ENCODE peak calls at places on chromosomes 13 and 19, in six cellular contexts. One of them, this sample, is unnamed.

GRCh38 chr13:39159971-39160370 is 121.7 kb downstream of the NHLRC3 start:
- DNase-seq in brain microvascular endothelial cell: no peak
- DNase-seq in Panc1: no peak
- DNase-seq in cardiac fibroblast: no peak
- DNase-seq in cardiac muscle cell: no peak
- DNase-seq in fibroblast of lung: no peak
- DNase-seq in this sample: no peak

GRCh38 chr13:75417647-75418046 is 64.3 kb downstream of the TBC1D4 start:
- DNase-seq in brain microvascular endothelial cell: no peak
- DNase-seq in Panc1: no peak
- DNase-seq in cardiac fibroblast: no peak
- DNase-seq in cardiac muscle cell: no peak
- DNase-seq in fibroblast of lung: no peak
- DNase-seq in this sample: no peak

GRCh38 chr13:75687145-75687763 is 51.1 kb downstream of the LMO7 start:
- DNase-seq in brain microvascular endothelial cell: peak
- DNase-seq in Panc1: no peak
- DNase-seq in cardiac fibroblast: peak
- DNase-seq in cardiac muscle cell: peak
- DNase-seq in fibroblast of lung: peak
- DNase-seq in this sample: no peak

GRCh38 chr19:45215391-45216191 is 29.6 kb downstream of the EXOC3L2 start:
- DNase-seq in brain microvascular endothelial cell: no peak
- DNase-seq in Panc1: no peak
- DNase-seq in cardiac fibroblast: no peak
- DNase-seq in cardiac muscle cell: peak
- DNase-seq in fibroblast of lung: no peak
- DNase-seq in this sample: no peak

GRCh38 chr19:15330801-15331418 is 1.4 kb downstream of the BRD4 start:
- DNase-seq in brain microvascular endothelial cell: peak
- DNase-seq in Panc1: peak
- DNase-seq in cardiac fibroblast: peak
- DNase-seq in cardiac muscle cell: peak
- DNase-seq in fibroblast of lung: peak
- DNase-seq in this sample: no peak

GRCh38 chr13:104571161-104571889 is 1505.1 kb upstream of the SLC10A2 start:
- DNase-seq in brain microvascular endothelial cell: peak
- DNase-seq in Panc1: peak
- DNase-seq in cardiac fibroblast: peak
- DNase-seq in cardiac muscle cell: peak
- DNase-seq in fibroblast of lung: peak
- DNase-seq in this sample: peak

GRCh38 chr19:18842166-18842565 is 10.4 kb downstream of the UPF1 start:
- DNase-seq in brain microvascular endothelial cell: no peak
- DNase-seq in Panc1: no peak
- DNase-seq in cardiac fibroblast: peak
- DNase-seq in cardiac muscle cell: no peak
- DNase-seq in fibroblast of lung: no peak
- DNase-seq in this sample: no peak

GRCh38 chr13:32737111-32737571 is 150.9 kb downstream of the PDS5B start:
- DNase-seq in brain microvascular endothelial cell: no peak
- DNase-seq in Panc1: no peak
- DNase-seq in cardiac fibroblast: peak
- DNase-seq in cardiac muscle cell: no peak
- DNase-seq in fibroblast of lung: peak
- DNase-seq in this sample: no peak

GRCh38 chr13:40187836-40188591 is 478.4 kb downstream of the FOXO1 start:
- DNase-seq in brain microvascular endothelial cell: no peak
- DNase-seq in Panc1: no peak
- DNase-seq in cardiac fibroblast: no peak
- DNase-seq in cardiac muscle cell: no peak
- DNase-seq in fibroblast of lung: no peak
- DNase-seq in this sample: no peak

GRCh38 chr13:45773236-45773635 is 71.1 kb downstream of the CBY2 start:
- DNase-seq in brain microvascular endothelial cell: no peak
- DNase-seq in Panc1: no peak
- DNase-seq in cardiac fibroblast: no peak
- DNase-seq in cardiac muscle cell: no peak
- DNase-seq in fibroblast of lung: peak
- DNase-seq in this sample: no peak

GRCh38 chr13:30824651-30825050 is 81.4 kb upstream of the MEDAG start:
- DNase-seq in brain microvascular endothelial cell: no peak
- DNase-seq in Panc1: no peak
- DNase-seq in cardiac fibroblast: no peak
- DNase-seq in cardiac muscle cell: no peak
- DNase-seq in fibroblast of lung: no peak
- DNase-seq in this sample: no peak

GRCh38 chr13:28805193-28805819 is 14.8 kb upstream of the MTUS2 start:
- DNase-seq in brain microvascular endothelial cell: no peak
- DNase-seq in Panc1: no peak
- DNase-seq in cardiac fibroblast: peak
- DNase-seq in cardiac muscle cell: peak
- DNase-seq in fibroblast of lung: no peak
- DNase-seq in this sample: no peak

GRCh38 chr19:54452626-54453025 is 3.6 kb downstream of the LENG8 start:
- DNase-seq in brain microvascular endothelial cell: no peak
- DNase-seq in Panc1: no peak
- DNase-seq in cardiac fibroblast: no peak
- DNase-seq in cardiac muscle cell: no peak
- DNase-seq in fibroblast of lung: no peak
- DNase-seq in this sample: no peak

GRCh38 chr13:25977216-25977615 is 74.6 kb downstream of the SHISA2 start:
- DNase-seq in brain microvascular endothelial cell: no peak
- DNase-seq in Panc1: no peak
- DNase-seq in cardiac fibroblast: no peak
- DNase-seq in cardiac muscle cell: peak
- DNase-seq in fibroblast of lung: no peak
- DNase-seq in this sample: peak

GRCh38 chr19:44758596-44758995 is 10.1 kb downstream of the BCL3 start:
- DNase-seq in brain microvascular endothelial cell: no peak
- DNase-seq in Panc1: no peak
- DNase-seq in cardiac fibroblast: peak
- DNase-seq in cardiac muscle cell: peak
- DNase-seq in fibroblast of lung: no peak
- DNase-seq in this sample: no peak

GRCh38 chr13:38361551-38362262 is 12.1 kb downstream of the UFM1 start:
- DNase-seq in brain microvascular endothelial cell: no peak
- DNase-seq in Panc1: no peak
- DNase-seq in cardiac fibroblast: no peak
- DNase-seq in cardiac muscle cell: no peak
- DNase-seq in fibroblast of lung: no peak
- DNase-seq in this sample: no peak

GRCh38 chr13:112737329-112737728 is 47.5 kb downstream of the ATP11A start:
- DNase-seq in brain microvascular endothelial cell: no peak
- DNase-seq in Panc1: no peak
- DNase-seq in cardiac fibroblast: no peak
- DNase-seq in cardiac muscle cell: no peak
- DNase-seq in fibroblast of lung: no peak
- DNase-seq in this sample: no peak

GRCh38 chr13:51371768-51372399 is 32.4 kb downstream of the SERPINE3 start:
- DNase-seq in brain microvascular endothelial cell: no peak
- DNase-seq in Panc1: no peak
- DNase-seq in cardiac fibroblast: no peak
- DNase-seq in cardiac muscle cell: no peak
- DNase-seq in fibroblast of lung: no peak
- DNase-seq in this sample: no peak

GRCh38 chr13:48397744-48398143 is 15.2 kb downstream of the LPAR6 start:
- DNase-seq in brain microvascular endothelial cell: no peak
- DNase-seq in Panc1: no peak
- DNase-seq in cardiac fibroblast: no peak
- DNase-seq in cardiac muscle cell: no peak
- DNase-seq in fibroblast of lung: no peak
- DNase-seq in this sample: no peak

GRCh38 chr19:5567360-5567970 is at the start of gene TINCR:
- DNase-seq in brain microvascular endothelial cell: no peak
- DNase-seq in Panc1: no peak
- DNase-seq in cardiac fibroblast: no peak
- DNase-seq in cardiac muscle cell: peak
- DNase-seq in fibroblast of lung: no peak
- DNase-seq in this sample: no peak

GRCh38 chr19:48344892-48345291 is 18.8 kb downstream of the TMEM143 start:
- DNase-seq in brain microvascular endothelial cell: no peak
- DNase-seq in Panc1: no peak
- DNase-seq in cardiac fibroblast: no peak
- DNase-seq in cardiac muscle cell: no peak
- DNase-seq in fibroblast of lung: no peak
- DNase-seq in this sample: no peak

GRCh38 chr19:13613447-13613846 is 107.2 kb upstream of the CACNA1A start:
- DNase-seq in brain microvascular endothelial cell: no peak
- DNase-seq in Panc1: no peak
- DNase-seq in cardiac fibroblast: no peak
- DNase-seq in cardiac muscle cell: no peak
- DNase-seq in fibroblast of lung: no peak
- DNase-seq in this sample: no peak

GRCh38 chr13:40764587-40765403 is 6.2 kb downstream of the MRPS31 start:
- DNase-seq in brain microvascular endothelial cell: peak
- DNase-seq in Panc1: no peak
- DNase-seq in cardiac fibroblast: no peak
- DNase-seq in cardiac muscle cell: no peak
- DNase-seq in fibroblast of lung: no peak
- DNase-seq in this sample: no peak

GRCh38 chr13:51643882-51644281 is 59.6 kb downstream of the WDFY2 start:
- DNase-seq in brain microvascular endothelial cell: peak
- DNase-seq in Panc1: no peak
- DNase-seq in cardiac fibroblast: peak
- DNase-seq in cardiac muscle cell: no peak
- DNase-seq in fibroblast of lung: peak
- DNase-seq in this sample: peak

GRCh38 chr13:114283581-114283980 is 2.2 kb downstream of the UPF3A start:
- DNase-seq in brain microvascular endothelial cell: no peak
- DNase-seq in Panc1: no peak
- DNase-seq in cardiac fibroblast: no peak
- DNase-seq in cardiac muscle cell: peak
- DNase-seq in fibroblast of lung: no peak
- DNase-seq in this sample: no peak

GRCh38 chr13:78689011-78689410 is 30.1 kb upstream of the OBI1 start:
- DNase-seq in brain microvascular endothelial cell: no peak
- DNase-seq in Panc1: no peak
- DNase-seq in cardiac fibroblast: peak
- DNase-seq in cardiac muscle cell: peak
- DNase-seq in fibroblast of lung: peak
- DNase-seq in this sample: no peak

GRCh38 chr19:55158848-55159793 is 1.6 kb upstream of the TNNI3 start:
- DNase-seq in brain microvascular endothelial cell: peak
- DNase-seq in Panc1: no peak
- DNase-seq in cardiac fibroblast: peak
- DNase-seq in cardiac muscle cell: peak
- DNase-seq in fibroblast of lung: peak
- DNase-seq in this sample: no peak

GRCh38 chr13:23087884-23088283 is 92.9 kb upstream of the SGCG start:
- DNase-seq in brain microvascular endothelial cell: peak
- DNase-seq in Panc1: peak
- DNase-seq in cardiac fibroblast: peak
- DNase-seq in cardiac muscle cell: peak
- DNase-seq in fibroblast of lung: peak
- DNase-seq in this sample: no peak
- TF ChIP-seq CTCF in brain microvascular endothelial cell: peak
- TF ChIP-seq CTCF in Panc1: peak
- TF ChIP-seq CTCF in cardiac fibroblast: peak
- TF ChIP-seq CTCF in cardiac muscle cell: peak
- TF ChIP-seq CTCF in fibroblast of lung: peak
- TF ChIP-seq CTCF in this sample: peak

GRCh38 chr19:35644987-35645679 is 3.0 kb upstream of the COX6B1 start:
- DNase-seq in brain microvascular endothelial cell: peak
- DNase-seq in Panc1: peak
- DNase-seq in cardiac fibroblast: peak
- DNase-seq in cardiac muscle cell: peak
- DNase-seq in fibroblast of lung: peak
- DNase-seq in this sample: no peak
- H3K4me3 ChIP-seq in brain microvascular endothelial cell: peak
- H3K4me3 ChIP-seq in Panc1: peak
- H3K4me3 ChIP-seq in cardiac fibroblast: peak
- H3K4me3 ChIP-seq in cardiac muscle cell: peak
- H3K4me3 ChIP-seq in fibroblast of lung: peak
- H3K4me3 ChIP-seq in this sample: peak

GRCh38 chr19:33339016-33339749 is 34.3 kb upstream of the CEBPG start:
- DNase-seq in brain microvascular endothelial cell: no peak
- DNase-seq in Panc1: no peak
- DNase-seq in cardiac fibroblast: no peak
- DNase-seq in cardiac muscle cell: no peak
- DNase-seq in fibroblast of lung: no peak
- DNase-seq in this sample: no peak
- TF ChIP-seq CTCF in brain microvascular endothelial cell: no peak
- TF ChIP-seq CTCF in Panc1: no peak
- TF ChIP-seq CTCF in cardiac fibroblast: no peak
- TF ChIP-seq CTCF in cardiac muscle cell: no peak
- TF ChIP-seq CTCF in fibroblast of lung: no peak
- TF ChIP-seq CTCF in this sample: no peak

GRCh38 chr19:32223106-32223505 is 122.3 kb upstream of the ZNF507 start:
- DNase-seq in brain microvascular endothelial cell: no peak
- DNase-seq in Panc1: no peak
- DNase-seq in cardiac fibroblast: no peak
- DNase-seq in cardiac muscle cell: no peak
- DNase-seq in fibroblast of lung: no peak
- DNase-seq in this sample: no peak

GRCh38 chr19:32224371-32225244 is 120.8 kb upstream of the ZNF507 start:
- DNase-seq in brain microvascular endothelial cell: peak
- DNase-seq in Panc1: no peak
- DNase-seq in cardiac fibroblast: peak
- DNase-seq in cardiac muscle cell: peak
- DNase-seq in fibroblast of lung: peak
- DNase-seq in this sample: no peak

GRCh38 chr19:32222594-32222993 is 122.8 kb upstream of the ZNF507 start:
- DNase-seq in brain microvascular endothelial cell: no peak
- DNase-seq in Panc1: no peak
- DNase-seq in cardiac fibroblast: no peak
- DNase-seq in cardiac muscle cell: no peak
- DNase-seq in fibroblast of lung: no peak
- DNase-seq in this sample: no peak

GRCh38 chr19:32220951-32221350 is 124.5 kb upstream of the ZNF507 start:
- DNase-seq in brain microvascular endothelial cell: no peak
- DNase-seq in Panc1: no peak
- DNase-seq in cardiac fibroblast: no peak
- DNase-seq in cardiac muscle cell: no peak
- DNase-seq in fibroblast of lung: no peak
- DNase-seq in this sample: no peak

DNA sequence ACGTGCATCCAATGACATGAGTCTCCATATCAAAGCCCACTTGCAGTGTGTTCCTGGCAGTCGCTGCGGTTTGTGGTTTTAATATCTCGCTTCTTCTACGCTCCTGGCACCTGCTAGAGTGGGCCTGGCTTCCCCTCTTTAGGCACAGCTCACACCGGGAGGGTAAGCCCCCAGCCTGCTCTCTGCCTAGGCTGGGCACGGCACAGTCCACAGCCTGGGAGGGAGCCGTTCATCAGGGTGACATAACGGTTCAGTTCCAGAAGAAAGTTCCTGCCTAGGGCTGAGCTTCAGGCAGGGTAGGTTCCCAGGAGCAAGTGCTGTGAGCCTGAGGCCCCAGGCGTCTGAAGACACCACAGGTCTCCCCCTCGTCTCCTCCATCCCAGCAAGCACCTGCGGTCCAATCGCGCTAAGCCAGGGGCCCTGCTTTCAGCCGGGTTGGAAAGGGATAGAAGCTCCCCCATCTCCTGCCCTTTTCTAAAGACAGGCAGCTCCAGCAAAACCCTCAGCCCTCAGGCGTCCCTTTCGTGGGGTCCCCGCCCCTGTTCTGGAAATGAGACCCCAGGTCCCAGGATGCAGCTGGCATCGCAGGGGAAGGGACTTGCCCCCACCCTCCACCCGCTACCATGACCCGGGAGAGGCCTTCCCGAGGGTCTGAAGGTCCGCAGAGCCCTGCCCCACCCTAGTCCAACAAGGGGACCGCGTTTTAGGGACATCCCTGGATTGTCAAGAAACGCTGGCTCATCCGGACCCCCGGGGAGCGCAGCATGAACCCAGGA is 121.6 kb upstream of the ZNF507 start:
- DNase-seq in brain microvascular endothelial cell: no peak
- DNase-seq in Panc1: no peak
- DNase-seq in cardiac fibroblast: no peak
- DNase-seq in cardiac muscle cell: no peak
- DNase-seq in fibroblast of lung: no peak
- DNase-seq in this sample: no peak
- H3K4me3 ChIP-seq in brain microvascular endothelial cell: no peak
- H3K4me3 ChIP-seq in Panc1: no peak
- H3K4me3 ChIP-seq in cardiac fibroblast: no peak
- H3K4me3 ChIP-seq in cardiac muscle cell: no peak
- H3K4me3 ChIP-seq in fibroblast of lung: no peak
- H3K4me3 ChIP-seq in this sample: no peak

This sample was measured in epithelial cell of proximal tubule.